ENCODE peak calls at places on chromosomes 11 and 22, in eight cellular contexts. O is RWPE1, L is T-helper 1 cell, T is colonic mucosa, D is neural crest cell, K is NCI-H2081, H is fibroblast of lung, Z is retina. E is an unnamed sample.

GRCh38 chr11:64250875-64251721 is at the start of gene PLCB3:
- DNase-seq in O (no peak), L (peak), T (no peak), D (peak), K (peak), H (peak), Z (peak), E (peak)

GRCh38 chr22:19233189-19233661 is 54.7 kb upstream of the SLC25A1 start:
- DNase-seq in O (no peak), L (no peak), T (no peak), D (no peak), K (no peak), H (no peak), Z (no peak), E (no peak)

GRCh38 chr11:109940816-109941215 is 152.4 kb upstream of the ZC3H12C start:
- DNase-seq in O (peak), L (no peak), T (no peak), D (no peak), K (no peak), H (peak), Z (no peak), E (peak)

GRCh38 chr11:130763087-130763980 is 152.9 kb downstream of the SNX19 start:
- DNase-seq in O (no peak), L (no peak), T (no peak), D (no peak), K (no peak), H (peak), Z (no peak), E (no peak)

GRCh38 chr11:128734439-128735224 is 40.8 kb downstream of the FLI1 start:
- DNase-seq in O (no peak), L (no peak), T (peak), D (no peak), K (no peak), H (no peak), Z (no peak), E (no peak)

GRCh38 chr11:86047275-86047991 is 21.5 kb downstream of the PICALM start:
- DNase-seq in O (peak), L (no peak), T (no peak), D (no peak), K (no peak), H (peak), Z (no peak), E (peak)

GRCh38 chr11:17391493-17392355 is 3.3 kb upstream of the KCNJ11 start:
- DNase-seq in O (no peak), L (no peak), T (no peak), D (no peak), K (peak), H (no peak), Z (no peak), E (no peak)

GRCh38 chr22:48755332-48755949 is 1072.2 kb downstream of the BRD1 start:
- DNase-seq in O (no peak), L (no peak), T (peak), D (no peak), K (no peak), H (no peak), Z (no peak), E (no peak)

GRCh38 chr11:17479284-17480214 is 2.9 kb upstream of the ABCC8 start:
- DNase-seq in O (peak), L (no peak), T (peak), D (peak), K (peak), H (peak), Z (peak), E (peak)

GRCh38 chr22:29689872-29690213 is 30.0 kb upstream of the CABP7 start:
- DNase-seq in O (no peak), L (no peak), T (peak), D (peak), K (peak), H (peak), Z (peak), E (peak)

GRCh38 chr11:41175304-41175972 is 284.0 kb downstream of the LRRC4C start:
- DNase-seq in O (peak), L (no peak), T (no peak), D (no peak), K (no peak), H (no peak), Z (no peak), E (no peak)

GRCh38 chr11:2092956-2093412 is 46.2 kb downstream of the IGF2 start:
- DNase-seq in O (peak), L (no peak), T (peak), D (no peak), K (peak), H (peak), Z (no peak), E (peak)

GRCh38 chr11:116114198-116114651 is 610.0 kb upstream of the CADM1 start:
- DNase-seq in O (no peak), L (no peak), T (no peak), D (no peak), K (no peak), H (no peak), Z (peak), E (no peak)

GRCh38 chr11:66717925-66718319 is 11.1 kb downstream of the SPTBN2 start:
- DNase-seq in O (no peak), L (no peak), T (no peak), D (no peak), K (no peak), H (no peak), Z (no peak), E (no peak)

GRCh38 chr22:46299101-46299500 is 2.4 kb downstream of the GTSE1 start:
- DNase-seq in O (no peak), L (no peak), T (no peak), D (no peak), K (no peak), H (no peak), Z (no peak), E (no peak)

GRCh38 chr11:86594746-86595145 is 77.7 kb downstream of the ME3 start:
- DNase-seq in O (peak), L (no peak), T (no peak), D (no peak), K (no peak), H (peak), Z (no peak), E (no peak)

GRCh38 chr11:76561245-76561644 is 109.3 kb downstream of the LRRC32 start:
- DNase-seq in O (no peak), L (no peak), T (no peak), D (no peak), K (no peak), H (no peak), Z (no peak), E (no peak)

GRCh38 chr22:32059426-32059825 is 16.4 kb downstream of the SLC5A1 start:
- DNase-seq in O (no peak), L (no peak), T (no peak), D (no peak), K (no peak), H (no peak), Z (no peak), E (no peak)

GRCh38 chr22:31272522-31273446 is 19.5 kb downstream of the PIK3IP1 start:
- DNase-seq in O (no peak), L (no peak), T (peak), D (peak), K (peak), H (peak), Z (peak), E (peak)

GRCh38 chr11:61587541-61587941 is 6.7 kb upstream of the SYT7 start:
- DNase-seq in O (peak), L (no peak), T (peak), D (no peak), K (no peak), H (peak), Z (peak), E (no peak)

GRCh38 chr11:21625982-21626381 is 566.9 kb upstream of the ANO5 start:
- DNase-seq in O (no peak), L (no peak), T (no peak), D (no peak), K (no peak), H (peak), Z (no peak), E (no peak)

GRCh38 chr11:130094614-130095013 is 24.9 kb downstream of the APLP2 start:
- DNase-seq in O (no peak), L (no peak), T (no peak), D (no peak), K (no peak), H (no peak), Z (no peak), E (no peak)

GRCh38 chr22:20430641-20431519 is 6.7 kb downstream of the SCARF2 start:
- DNase-seq in O (peak), L (no peak), T (peak), D (peak), K (peak), H (peak), Z (peak), E (peak)

GRCh38 chr11:71432761-71433647 is 15.2 kb downstream of the DHCR7 start:
- DNase-seq in O (no peak), L (no peak), T (no peak), D (no peak), K (no peak), H (no peak), Z (no peak), E (no peak)

GRCh38 chr11:62104816-62105610 is 18.8 kb upstream of the INCENP start:
- DNase-seq in O (no peak), L (no peak), T (no peak), D (no peak), K (no peak), H (peak), Z (no peak), E (peak)

GRCh38 chr11:64620286-64620962 is 29.4 kb downstream of the SLC22A12 start:
- DNase-seq in O (no peak), L (no peak), T (peak), D (peak), K (no peak), H (no peak), Z (peak), E (peak)

GRCh38 chr11:20093775-20094174 is 66.5 kb downstream of the DBX1 start:
- DNase-seq in O (no peak), L (no peak), T (no peak), D (no peak), K (no peak), H (peak), Z (no peak), E (no peak)

GRCh38 chr22:41178425-41178975 is 26.6 kb upstream of the L3MBTL2 start:
- DNase-seq in O (no peak), L (no peak), T (no peak), D (no peak), K (no peak), H (no peak), Z (no peak), E (no peak)

GRCh38 chr11:47867821-47868220 is 19.7 kb upstream of the NUP160 start:
- DNase-seq in O (no peak), L (no peak), T (no peak), D (no peak), K (no peak), H (peak), Z (no peak), E (no peak)

GRCh38 chr11:46446343-46446751 is 54.8 kb upstream of the CHRM4 start:
- DNase-seq in O (no peak), L (no peak), T (no peak), D (no peak), K (peak), H (peak), Z (no peak), E (peak)

GRCh38 chr22:43849731-43850130 is 12.6 kb downstream of the SULT4A1 start:
- DNase-seq in O (no peak), L (no peak), T (no peak), D (no peak), K (no peak), H (no peak), Z (no peak), E (no peak)

E was measured in mesenchymal stem cell.